ENCODE peak calls at places on chromosomes 2 and 18, in seven cellular contexts. Q is A549, H is ovary, S is transverse colon, V is H54, D is adrenal gland, R is prostate gland. N is an unnamed sample.

GRCh38 chr2:139354518-139354917 is 574.3 kb upstream of the NXPH2 start:
- DNase-seq in Q (no peak), H (no peak), S (no peak), V (no peak), D (no peak), R (no peak), N (no peak)

GRCh38 chr2:66418381-66418780 is 16.5 kb upstream of the MEIS1 start:
- DNase-seq in Q (no peak), H (no peak), S (no peak), V (no peak), D (no peak), R (no peak), N (no peak)

GRCh38 chr2:2683581-2683980 is 352.5 kb upstream of the MYT1L start:
- DNase-seq in Q (no peak), H (no peak), S (no peak), V (no peak), D (no peak), R (no peak), N (no peak)

GRCh38 chr2:232325324-232326273 is 53.0 kb upstream of the ALPP start:
- DNase-seq in Q (peak), H (peak), S (peak), V (no peak), D (peak), R (no peak), N (peak)

GRCh38 chr18:980586-980985 is 75.9 kb downstream of the ADCYAP1 start:
- DNase-seq in Q (no peak), H (no peak), S (no peak), V (no peak), D (no peak), R (no peak), N (no peak)

GRCh38 chr2:235749121-235749780 is 255.4 kb downstream of the AGAP1 start:
- DNase-seq in Q (no peak), H (no peak), S (no peak), V (no peak), D (no peak), R (no peak), N (no peak)

GRCh38 chr2:54666131-54666637 is 57.3 kb upstream of the EML6 start:
- DNase-seq in Q (peak), H (peak), S (no peak), V (no peak), D (peak), R (peak), N (peak)

GRCh38 chr2:239164281-239164871 is 236.4 kb downstream of the HDAC4 start:
- DNase-seq in Q (no peak), H (no peak), S (no peak), V (no peak), D (peak), R (no peak), N (peak)

GRCh38 chr2:165697727-165698620 is 96.1 kb downstream of the GALNT3 start:
- DNase-seq in Q (no peak), H (no peak), S (no peak), V (no peak), D (no peak), R (no peak), N (no peak)

GRCh38 chr2:217943379-217944321 is 59.1 kb downstream of the TNS1 start:
- DNase-seq in Q (peak), H (peak), S (peak), V (peak), D (peak), R (peak), N (peak)

GRCh38 chr2:172927381-172928357 is 148.0 kb upstream of the MAP3K20 start:
- DNase-seq in Q (no peak), H (no peak), S (no peak), V (no peak), D (peak), R (peak), N (peak)

GRCh38 chr2:226655871-226656270 is 143.7 kb downstream of the IRS1 start:
- DNase-seq in Q (peak), H (no peak), S (no peak), V (no peak), D (peak), R (no peak), N (no peak)

GRCh38 chr2:59389240-59389639 is 1148.1 kb upstream of the FANCL start:
- DNase-seq in Q (peak), H (no peak), S (no peak), V (no peak), D (peak), R (peak), N (no peak)

GRCh38 chr2:119431155-119431975 is at the start of gene TMEM37:
- DNase-seq in Q (peak), H (peak), S (peak), V (peak), D (peak), R (no peak), N (peak)

GRCh38 chr2:10307561-10308156 is 5.0 kb downstream of the HPCAL1 start:
- DNase-seq in Q (no peak), H (no peak), S (no peak), V (no peak), D (peak), R (no peak), N (no peak)

GRCh38 chr2:168849610-168850009 is 40.6 kb downstream of the SPC25 start:
- DNase-seq in Q (peak), H (peak), S (peak), V (peak), D (peak), R (no peak), N (no peak)

GRCh38 chr18:12369211-12369610 is 7.8 kb downstream of the AFG3L2 start:
- DNase-seq in Q (no peak), H (no peak), S (no peak), V (no peak), D (no peak), R (no peak), N (no peak)

GRCh38 chr2:230914886-230915285 is 10.2 kb downstream of the GPR55 start:
- DNase-seq in Q (no peak), H (peak), S (no peak), V (no peak), D (no peak), R (no peak), N (no peak)

GRCh38 chr2:67290451-67290991 is 106.6 kb upstream of the ETAA1 start:
- DNase-seq in Q (peak), H (no peak), S (no peak), V (no peak), D (no peak), R (no peak), N (no peak)

DNA sequence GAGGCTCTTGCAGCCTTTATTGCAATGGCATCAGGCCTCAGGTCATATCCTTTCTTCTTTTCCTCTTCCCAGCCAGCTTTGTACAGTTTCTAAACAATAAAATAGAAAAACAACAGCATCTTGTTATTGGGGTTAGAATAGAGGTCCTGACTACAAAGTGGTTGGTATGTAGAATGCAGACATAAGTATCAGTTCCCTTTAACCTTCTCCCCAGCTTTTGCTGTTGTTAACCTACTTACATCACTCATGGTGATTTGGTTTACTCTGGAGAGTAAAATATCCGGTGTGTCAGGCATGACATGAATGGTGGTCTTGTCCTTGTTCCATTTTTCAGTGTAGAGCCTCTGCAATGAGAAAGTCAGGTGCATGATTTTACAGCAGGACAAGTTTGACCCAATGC is 69.8 kb downstream of the NEB start:
- DNase-seq in Q (no peak), H (no peak), S (no peak), V (no peak), D (no peak), R (no peak), N (no peak)
- TF ChIP-seq POLR2A in Q (no peak), H (no peak), S (no peak), V (no peak), D (no peak), R (no peak), N (no peak)

GRCh38 chr2:238063414-238064189 is 2.8 kb downstream of the SCLY start:
- DNase-seq in Q (no peak), H (no peak), S (no peak), V (no peak), D (no peak), R (no peak), N (no peak)

GRCh38 chr2:238060096-238060541 is 682 bp upstream of the SCLY start:
- DNase-seq in Q (no peak), H (no peak), S (no peak), V (no peak), D (no peak), R (no peak), N (no peak)

GRCh38 chr2:238059505-238059904 is 1.3 kb upstream of the SCLY start:
- DNase-seq in Q (no peak), H (no peak), S (no peak), V (no peak), D (no peak), R (no peak), N (no peak)

GRCh38 chr2:238061310-238062202 is 755 bp downstream of the SCLY start:
- DNase-seq in Q (peak), H (peak), S (peak), V (peak), D (peak), R (peak), N (peak)

DNA sequence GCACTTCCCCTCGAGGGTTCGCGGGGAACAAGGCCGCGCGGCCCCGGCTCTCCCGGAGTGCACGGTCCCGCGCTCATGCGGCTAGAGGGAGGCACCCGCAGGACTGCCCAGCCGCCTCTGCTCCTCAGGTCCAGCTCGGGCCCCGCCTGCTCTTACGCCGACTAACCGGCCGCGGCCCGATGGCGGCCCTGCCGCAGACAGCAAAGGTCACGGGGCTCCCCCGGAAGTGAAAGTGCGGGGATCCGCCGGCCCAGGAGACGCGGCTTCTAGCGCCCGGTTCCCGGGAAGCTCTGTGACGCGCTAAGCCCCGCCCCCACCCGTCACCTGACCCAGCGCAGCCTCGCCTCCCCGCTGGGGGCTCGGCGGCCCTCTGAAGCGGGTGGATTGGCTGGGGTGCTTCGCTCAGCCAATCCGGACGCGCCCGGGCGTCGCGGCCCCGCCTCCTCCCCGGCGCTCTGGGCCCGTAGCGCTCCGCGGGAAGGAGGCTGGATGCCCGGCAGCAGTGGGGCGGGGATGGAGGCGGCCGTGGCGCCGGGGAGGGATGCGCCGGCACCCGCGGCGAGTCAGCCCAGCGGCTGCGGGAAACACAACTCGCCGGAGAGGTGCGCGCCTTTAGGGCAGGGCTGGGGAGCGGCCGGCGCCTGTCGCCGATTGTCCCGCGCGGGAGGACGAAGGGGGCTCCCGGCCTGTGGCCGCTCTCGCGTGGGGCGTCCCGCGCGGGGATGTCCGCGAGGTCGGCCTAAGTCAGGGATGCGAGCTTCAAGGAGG is at the start of gene SCLY:
- DNase-seq in Q (peak), H (peak), S (peak), V (peak), D (peak), R (peak), N (peak)
- TF ChIP-seq POLR2A in Q (peak), H (peak), S (peak), V (peak), D (peak), R (peak), N (peak)

GRCh38 chr2:24008672-24009366 is 1.1 kb upstream of the MFSD2B start:
- DNase-seq in Q (peak), H (no peak), S (no peak), V (no peak), D (no peak), R (no peak), N (no peak)
- TF ChIP-seq POLR2A in Q (no peak), H (no peak), S (no peak), V (no peak), D (no peak), R (no peak), N (no peak)

DNA sequence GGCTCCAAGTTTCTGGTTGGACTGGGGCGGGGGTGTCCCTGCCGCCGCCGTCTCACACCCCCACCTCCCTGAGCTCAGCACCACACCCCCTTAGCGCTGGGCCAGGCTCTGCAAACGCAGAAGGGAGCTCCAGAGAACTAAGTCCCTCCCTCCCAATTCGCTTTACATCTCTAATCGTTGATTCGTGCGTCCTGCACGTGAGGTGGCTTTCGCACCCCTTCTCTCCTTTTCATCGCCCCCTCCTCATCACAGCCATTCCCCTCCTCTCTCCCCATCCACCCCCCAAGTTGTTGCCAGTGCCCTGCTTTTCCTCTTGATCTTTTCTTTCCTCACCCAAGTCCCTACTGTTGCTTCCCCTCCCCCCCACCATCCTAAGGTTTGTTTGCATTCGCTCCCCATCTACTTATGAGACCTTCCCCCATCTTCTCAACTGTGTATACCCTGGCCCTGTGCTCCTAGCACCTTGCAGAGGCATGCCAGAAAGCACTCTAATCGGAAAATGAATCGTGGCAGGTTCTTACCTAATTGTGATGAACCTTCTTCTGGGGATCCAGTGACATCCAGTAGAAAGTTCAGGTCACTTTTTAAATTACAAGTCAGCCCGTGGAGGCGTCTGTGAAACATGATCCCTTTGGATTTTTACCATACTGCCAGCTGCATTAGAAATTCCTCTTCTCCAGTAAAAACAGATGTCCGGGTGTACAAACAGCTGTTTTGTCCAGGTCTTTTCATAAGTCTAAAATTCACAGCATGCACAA is 607 bp upstream of the ATL2 start:
- DNase-seq in Q (peak), H (no peak), S (no peak), V (peak), D (peak), R (no peak), N (no peak)
- TF ChIP-seq POLR2A in Q (no peak), H (no peak), S (no peak), V (no peak), D (no peak), R (no peak), N (no peak)

DNA sequence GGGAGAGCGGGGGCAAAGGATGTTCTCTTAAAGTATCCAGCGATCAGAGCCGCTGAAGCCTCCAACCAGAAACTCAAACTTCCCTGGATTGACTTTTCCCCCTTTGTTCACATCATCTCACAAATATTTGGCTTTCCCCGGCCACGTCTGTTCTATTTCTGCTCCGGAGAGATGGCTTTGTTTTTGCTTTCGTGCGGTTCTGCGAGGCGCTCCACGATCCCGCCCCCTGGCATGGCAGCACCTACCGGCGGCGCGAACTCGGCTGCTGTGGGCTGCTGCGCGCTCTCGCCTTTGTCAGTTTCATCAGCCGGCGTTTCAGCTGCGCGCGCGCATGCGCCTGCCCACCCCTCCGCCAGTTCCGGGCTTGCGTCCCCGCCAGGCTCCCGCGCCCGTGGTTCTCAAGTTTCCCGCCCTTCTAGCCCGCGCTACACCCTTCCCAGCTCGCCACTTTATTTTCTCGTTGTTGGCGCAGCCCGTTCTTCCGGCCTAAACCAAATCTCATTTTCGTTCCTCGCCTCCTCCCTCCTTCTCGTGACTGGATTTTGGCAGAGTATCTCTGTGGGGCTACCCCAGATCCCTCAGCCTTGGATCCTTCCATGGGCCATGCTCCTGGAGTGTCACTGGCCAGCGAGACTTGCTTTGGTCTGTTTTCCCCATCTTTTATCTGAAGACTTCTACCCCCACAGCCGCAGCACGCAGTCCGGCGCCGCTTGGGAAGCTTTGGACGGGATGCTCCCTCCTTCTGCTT is 98.0 kb downstream of the INSIG2 start:
- DNase-seq in Q (peak), H (peak), S (peak), V (peak), D (peak), R (peak), N (peak)
- TF ChIP-seq POLR2A in Q (peak), H (peak), S (peak), V (peak), D (peak), R (peak), N (no peak)

GRCh38 chr18:51196811-51197660 is 445 bp downstream of the MEX3C start:
- DNase-seq in Q (peak), H (peak), S (peak), V (no peak), D (peak), R (peak), N (peak)

GRCh38 chr18:51197661-51198424 is at the start of gene MEX3C:
- DNase-seq in Q (peak), H (peak), S (peak), V (peak), D (peak), R (peak), N (peak)

GRCh38 chr18:51195602-51196115 is 1.8 kb downstream of the MEX3C start:
- DNase-seq in Q (peak), H (no peak), S (peak), V (no peak), D (peak), R (peak), N (no peak)

GRCh38 chr18:51195086-51195601 is 2.3 kb downstream of the MEX3C start:
- DNase-seq in Q (no peak), H (no peak), S (no peak), V (no peak), D (no peak), R (no peak), N (no peak)

GRCh38 chr18:51196116-51196810 is 1.2 kb downstream of the MEX3C start:
- DNase-seq in Q (no peak), H (peak), S (peak), V (no peak), D (peak), R (peak), N (peak)
- TF ChIP-seq POLR2A in Q (no peak), H (no peak), S (no peak), V (no peak), D (no peak), R (no peak), N (no peak)

GRCh38 chr2:174039551-174040416 is 74.6 kb upstream of the SP3 start:
- DNase-seq in Q (peak), H (peak), S (peak), V (peak), D (peak), R (peak), N (peak)

GRCh38 chr2:174035117-174035516 is 69.9 kb upstream of the SP3 start:
- DNase-seq in Q (no peak), H (no peak), S (no peak), V (no peak), D (no peak), R (no peak), N (peak)

GRCh38 chr2:174035981-174036742 is 71.0 kb upstream of the SP3 start:
- DNase-seq in Q (no peak), H (no peak), S (no peak), V (peak), D (peak), R (no peak), N (peak)

GRCh38 chr2:174038472-174038871 is 73.3 kb upstream of the SP3 start:
- DNase-seq in Q (no peak), H (no peak), S (no peak), V (no peak), D (no peak), R (no peak), N (no peak)

DNA sequence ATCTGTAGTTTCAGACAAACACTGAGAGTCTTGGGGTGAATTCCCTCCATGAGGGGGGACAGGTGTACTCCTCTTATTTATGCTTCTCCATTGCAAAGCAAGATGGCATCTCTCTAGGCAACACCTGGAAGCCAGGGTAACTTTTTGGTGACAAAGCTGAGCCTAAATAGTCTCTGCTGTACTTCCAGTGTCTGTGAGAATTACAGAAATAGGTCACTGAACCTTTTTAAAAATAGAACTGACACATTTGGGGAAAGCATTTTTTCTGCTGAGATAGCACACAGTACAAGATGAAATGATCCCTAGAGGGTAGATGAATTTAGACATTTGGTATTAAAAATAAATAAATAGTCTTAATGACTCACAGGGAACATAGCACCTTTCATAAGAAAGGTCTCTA is 71.7 kb upstream of the SP3 start:
- DNase-seq in Q (no peak), H (no peak), S (no peak), V (no peak), D (no peak), R (no peak), N (no peak)
- TF ChIP-seq POLR2A in Q (no peak), H (no peak), S (no peak), V (no peak), D (no peak), R (no peak), N (no peak)

GRCh38 chr2:190170673-190171072 is 108.1 kb upstream of the MSTN start:
- DNase-seq in Q (no peak), H (no peak), S (no peak), V (no peak), D (no peak), R (no peak), N (no peak)
- TF ChIP-seq POLR2A in Q (no peak), H (no peak), S (no peak), V (no peak), D (no peak), R (no peak), N (no peak)